ENCODE peak calls at places on chromosomes 3 and 15, in six cellular contexts. One of them, this sample, is unnamed.

GRCh38 chr15:35813573-35813972 is 267.6 kb upstream of the DPH6 start:
- DNase-seq in upper lobe of right lung: no peak
- DNase-seq in fibroblast of mammary gland: no peak
- DNase-seq in fibroblast of the aortic adventitia: no peak
- DNase-seq in cardiac muscle cell: no peak
- DNase-seq in brain microvascular endothelial cell: no peak
- DNase-seq in this sample: no peak

GRCh38 chr3:120931593-120931992 is 23.6 kb downstream of the STXBP5L start:
- DNase-seq in fibroblast of mammary gland: no peak
- DNase-seq in fibroblast of the aortic adventitia: no peak
- DNase-seq in cardiac muscle cell: no peak
- DNase-seq in brain microvascular endothelial cell: no peak
- DNase-seq in upper lobe of right lung: no peak
- DNase-seq in this sample: no peak

GRCh38 chr3:30232142-30232541 is 374.3 kb upstream of the TGFBR2 start:
- DNase-seq in brain microvascular endothelial cell: no peak
- DNase-seq in fibroblast of mammary gland: peak
- DNase-seq in cardiac muscle cell: peak
- DNase-seq in fibroblast of the aortic adventitia: peak
- DNase-seq in upper lobe of right lung: no peak
- DNase-seq in this sample: peak

GRCh38 chr15:34855397-34855796 is 60.0 kb upstream of the ACTC1 start:
- DNase-seq in fibroblast of mammary gland: peak
- DNase-seq in cardiac muscle cell: peak
- DNase-seq in upper lobe of right lung: no peak
- DNase-seq in fibroblast of the aortic adventitia: peak
- DNase-seq in brain microvascular endothelial cell: no peak
- DNase-seq in this sample: peak

GRCh38 chr15:99073008-99073714 is 31.7 kb upstream of the SYNM start:
- DNase-seq in brain microvascular endothelial cell: no peak
- DNase-seq in fibroblast of mammary gland: no peak
- DNase-seq in fibroblast of the aortic adventitia: no peak
- DNase-seq in upper lobe of right lung: peak
- DNase-seq in cardiac muscle cell: no peak
- DNase-seq in this sample: no peak

GRCh38 chr3:111874177-111874820 is 15.2 kb downstream of the PHLDB2 start:
- DNase-seq in cardiac muscle cell: no peak
- DNase-seq in fibroblast of mammary gland: peak
- DNase-seq in fibroblast of the aortic adventitia: peak
- DNase-seq in brain microvascular endothelial cell: peak
- DNase-seq in upper lobe of right lung: no peak
- DNase-seq in this sample: peak

GRCh38 chr15:74520407-74520806 is 20.6 kb upstream of the ARID3B start:
- DNase-seq in fibroblast of the aortic adventitia: no peak
- DNase-seq in brain microvascular endothelial cell: no peak
- DNase-seq in upper lobe of right lung: no peak
- DNase-seq in cardiac muscle cell: no peak
- DNase-seq in fibroblast of mammary gland: no peak
- DNase-seq in this sample: no peak

GRCh38 chr15:86063328-86064180 is 16.1 kb upstream of the AGBL1 start:
- DNase-seq in fibroblast of mammary gland: no peak
- DNase-seq in upper lobe of right lung: no peak
- DNase-seq in fibroblast of the aortic adventitia: no peak
- DNase-seq in cardiac muscle cell: no peak
- DNase-seq in brain microvascular endothelial cell: no peak
- DNase-seq in this sample: no peak

GRCh38 chr3:29281265-29282228 is 676 bp downstream of the RBMS3 start:
- DNase-seq in fibroblast of the aortic adventitia: peak
- DNase-seq in fibroblast of mammary gland: peak
- DNase-seq in upper lobe of right lung: no peak
- DNase-seq in cardiac muscle cell: peak
- DNase-seq in brain microvascular endothelial cell: peak
- DNase-seq in this sample: no peak

GRCh38 chr15:29736745-29737023 is 85.6 kb downstream of the TJP1 start:
- DNase-seq in brain microvascular endothelial cell: peak
- DNase-seq in fibroblast of mammary gland: peak
- DNase-seq in upper lobe of right lung: no peak
- DNase-seq in fibroblast of the aortic adventitia: peak
- DNase-seq in cardiac muscle cell: no peak
- DNase-seq in this sample: no peak

GRCh38 chr3:190581041-190581501 is 67.2 kb downstream of the IL1RAP start:
- DNase-seq in cardiac muscle cell: peak
- DNase-seq in upper lobe of right lung: no peak
- DNase-seq in fibroblast of mammary gland: no peak
- DNase-seq in fibroblast of the aortic adventitia: peak
- DNase-seq in brain microvascular endothelial cell: peak
- DNase-seq in this sample: no peak

GRCh38 chr3:177468331-177468730 is 271.0 kb upstream of the TBL1XR1 start:
- DNase-seq in fibroblast of the aortic adventitia: peak
- DNase-seq in upper lobe of right lung: no peak
- DNase-seq in cardiac muscle cell: peak
- DNase-seq in fibroblast of mammary gland: peak
- DNase-seq in brain microvascular endothelial cell: peak
- DNase-seq in this sample: peak

GRCh38 chr15:81002004-81002253 is 1.2 kb downstream of the TLNRD1 start:
- DNase-seq in upper lobe of right lung: no peak
- DNase-seq in brain microvascular endothelial cell: no peak
- DNase-seq in cardiac muscle cell: no peak
- DNase-seq in fibroblast of the aortic adventitia: no peak
- DNase-seq in fibroblast of mammary gland: no peak
- DNase-seq in this sample: no peak

GRCh38 chr15:57647791-57648130 is 56.1 kb downstream of the MYZAP start:
- DNase-seq in cardiac muscle cell: peak
- DNase-seq in brain microvascular endothelial cell: peak
- DNase-seq in upper lobe of right lung: no peak
- DNase-seq in fibroblast of the aortic adventitia: no peak
- DNase-seq in fibroblast of mammary gland: peak
- DNase-seq in this sample: no peak

GRCh38 chr3:64082917-64083587 is 59.8 kb upstream of the PSMD6 start:
- DNase-seq in cardiac muscle cell: peak
- DNase-seq in brain microvascular endothelial cell: no peak
- DNase-seq in fibroblast of mammary gland: no peak
- DNase-seq in upper lobe of right lung: no peak
- DNase-seq in fibroblast of the aortic adventitia: no peak
- DNase-seq in this sample: no peak

GRCh38 chr3:166195808-166196207 is 358.6 kb upstream of the BCHE start:
- DNase-seq in fibroblast of the aortic adventitia: no peak
- DNase-seq in cardiac muscle cell: no peak
- DNase-seq in fibroblast of mammary gland: no peak
- DNase-seq in brain microvascular endothelial cell: no peak
- DNase-seq in upper lobe of right lung: no peak
- DNase-seq in this sample: no peak

GRCh38 chr15:99128411-99128810 is 23.5 kb downstream of the SYNM start:
- DNase-seq in upper lobe of right lung: no peak
- DNase-seq in brain microvascular endothelial cell: no peak
- DNase-seq in cardiac muscle cell: no peak
- DNase-seq in fibroblast of mammary gland: no peak
- DNase-seq in fibroblast of the aortic adventitia: no peak
- DNase-seq in this sample: no peak

GRCh38 chr15:92898988-92899909 is 875 bp upstream of the CHD2 start:
- DNase-seq in brain microvascular endothelial cell: no peak
- DNase-seq in cardiac muscle cell: no peak
- DNase-seq in fibroblast of the aortic adventitia: no peak
- DNase-seq in upper lobe of right lung: no peak
- DNase-seq in fibroblast of mammary gland: peak
- DNase-seq in this sample: no peak

GRCh38 chr3:52679811-52680210 is 5.9 kb downstream of the PBRM1 start:
- DNase-seq in brain microvascular endothelial cell: no peak
- DNase-seq in fibroblast of the aortic adventitia: peak
- DNase-seq in upper lobe of right lung: no peak
- DNase-seq in fibroblast of mammary gland: peak
- DNase-seq in cardiac muscle cell: peak
- DNase-seq in this sample: no peak

GRCh38 chr3:71097557-71097956 is 486.0 kb downstream of the FOXP1 start:
- DNase-seq in fibroblast of the aortic adventitia: no peak
- DNase-seq in cardiac muscle cell: no peak
- DNase-seq in brain microvascular endothelial cell: no peak
- DNase-seq in upper lobe of right lung: no peak
- DNase-seq in fibroblast of mammary gland: no peak
- DNase-seq in this sample: no peak

GRCh38 chr3:186032321-186032720 is 76.6 kb downstream of the ETV5 start:
- DNase-seq in cardiac muscle cell: no peak
- DNase-seq in fibroblast of mammary gland: no peak
- DNase-seq in fibroblast of the aortic adventitia: no peak
- DNase-seq in brain microvascular endothelial cell: no peak
- DNase-seq in upper lobe of right lung: no peak
- DNase-seq in this sample: no peak

GRCh38 chr15:73607405-73607804 is 25.8 kb downstream of the NPTN start:
- DNase-seq in brain microvascular endothelial cell: no peak
- DNase-seq in cardiac muscle cell: no peak
- DNase-seq in fibroblast of mammary gland: no peak
- DNase-seq in fibroblast of the aortic adventitia: no peak
- DNase-seq in upper lobe of right lung: no peak
- DNase-seq in this sample: no peak

GRCh38 chr3:187567741-187568140 is 102.5 kb downstream of the SST start:
- DNase-seq in cardiac muscle cell: peak
- DNase-seq in fibroblast of mammary gland: peak
- DNase-seq in fibroblast of the aortic adventitia: peak
- DNase-seq in upper lobe of right lung: no peak
- DNase-seq in brain microvascular endothelial cell: peak
- DNase-seq in this sample: peak

GRCh38 chr3:197372076-197372661 is 73.8 kb upstream of the DLG1 start:
- DNase-seq in cardiac muscle cell: peak
- DNase-seq in fibroblast of mammary gland: peak
- DNase-seq in brain microvascular endothelial cell: peak
- DNase-seq in upper lobe of right lung: no peak
- DNase-seq in fibroblast of the aortic adventitia: peak
- DNase-seq in this sample: peak

GRCh38 chr15:74614744-74615312 is 808 bp upstream of the CLK3 start:
- DNase-seq in brain microvascular endothelial cell: peak
- DNase-seq in fibroblast of mammary gland: peak
- DNase-seq in upper lobe of right lung: peak
- DNase-seq in cardiac muscle cell: peak
- DNase-seq in fibroblast of the aortic adventitia: peak
- DNase-seq in this sample: no peak

GRCh38 chr3:105584351-105584790 is 217.7 kb downstream of the ALCAM start:
- DNase-seq in brain microvascular endothelial cell: no peak
- DNase-seq in cardiac muscle cell: no peak
- DNase-seq in fibroblast of mammary gland: no peak
- DNase-seq in upper lobe of right lung: no peak
- DNase-seq in fibroblast of the aortic adventitia: peak
- DNase-seq in this sample: no peak

GRCh38 chr3:34013818-34014576 is 215.6 kb downstream of the PDCD6IP start:
- DNase-seq in fibroblast of the aortic adventitia: no peak
- DNase-seq in fibroblast of mammary gland: no peak
- DNase-seq in cardiac muscle cell: no peak
- DNase-seq in brain microvascular endothelial cell: no peak
- DNase-seq in upper lobe of right lung: no peak
- DNase-seq in this sample: no peak

GRCh38 chr3:134464693-134465385 is 20.9 kb downstream of the ANAPC13 start:
- DNase-seq in upper lobe of right lung: no peak
- DNase-seq in brain microvascular endothelial cell: no peak
- DNase-seq in fibroblast of mammary gland: peak
- DNase-seq in fibroblast of the aortic adventitia: peak
- DNase-seq in cardiac muscle cell: no peak
- DNase-seq in this sample: no peak

GRCh38 chr3:32283304-32283703 is 44.8 kb downstream of the CMTM8 start:
- DNase-seq in cardiac muscle cell: peak
- DNase-seq in brain microvascular endothelial cell: peak
- DNase-seq in fibroblast of mammary gland: no peak
- DNase-seq in upper lobe of right lung: no peak
- DNase-seq in fibroblast of the aortic adventitia: no peak
- DNase-seq in this sample: no peak

GRCh38 chr3:97009427-97010019 is 195.1 kb downstream of the EPHA6 start:
- DNase-seq in brain microvascular endothelial cell: no peak
- DNase-seq in fibroblast of mammary gland: no peak
- DNase-seq in fibroblast of the aortic adventitia: no peak
- DNase-seq in cardiac muscle cell: no peak
- DNase-seq in upper lobe of right lung: no peak
- DNase-seq in this sample: no peak
- H3K4me3 ChIP-seq in brain microvascular endothelial cell: no peak
- H3K4me3 ChIP-seq in fibroblast of mammary gland: no peak
- H3K4me3 ChIP-seq in fibroblast of the aortic adventitia: no peak
- H3K4me3 ChIP-seq in cardiac muscle cell: no peak
- H3K4me3 ChIP-seq in upper lobe of right lung: no peak
- H3K4me3 ChIP-seq in this sample: no peak

DNA sequence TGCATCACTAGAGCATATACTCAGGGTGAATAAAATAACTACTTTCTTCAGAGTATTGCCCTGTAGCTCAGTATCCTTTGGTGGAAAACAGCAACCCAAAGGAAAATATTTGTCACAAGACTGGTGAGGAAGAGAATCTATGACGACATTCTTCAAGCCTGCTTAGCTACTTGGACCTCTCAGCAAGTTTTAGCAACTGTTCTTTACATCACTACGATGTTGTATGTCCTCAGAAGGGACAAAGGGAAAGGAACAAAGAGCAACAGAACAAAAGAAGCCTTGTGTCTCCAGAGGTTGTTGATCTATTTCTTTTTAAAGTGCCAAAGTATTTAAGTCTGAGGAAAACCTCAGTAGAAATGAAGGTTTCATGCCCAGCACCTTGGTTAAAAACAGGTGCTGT is 746.7 kb downstream of the NAALADL2 start:
- DNase-seq in upper lobe of right lung: no peak
- DNase-seq in fibroblast of mammary gland: no peak
- DNase-seq in cardiac muscle cell: peak
- DNase-seq in brain microvascular endothelial cell: no peak
- DNase-seq in fibroblast of the aortic adventitia: no peak
- DNase-seq in this sample: no peak
- TF ChIP-seq CTCF in upper lobe of right lung: no peak
- TF ChIP-seq CTCF in fibroblast of mammary gland: no peak
- TF ChIP-seq CTCF in cardiac muscle cell: no peak
- TF ChIP-seq CTCF in brain microvascular endothelial cell: no peak
- TF ChIP-seq CTCF in fibroblast of the aortic adventitia: no peak
- TF ChIP-seq CTCF in this sample: no peak

DNA sequence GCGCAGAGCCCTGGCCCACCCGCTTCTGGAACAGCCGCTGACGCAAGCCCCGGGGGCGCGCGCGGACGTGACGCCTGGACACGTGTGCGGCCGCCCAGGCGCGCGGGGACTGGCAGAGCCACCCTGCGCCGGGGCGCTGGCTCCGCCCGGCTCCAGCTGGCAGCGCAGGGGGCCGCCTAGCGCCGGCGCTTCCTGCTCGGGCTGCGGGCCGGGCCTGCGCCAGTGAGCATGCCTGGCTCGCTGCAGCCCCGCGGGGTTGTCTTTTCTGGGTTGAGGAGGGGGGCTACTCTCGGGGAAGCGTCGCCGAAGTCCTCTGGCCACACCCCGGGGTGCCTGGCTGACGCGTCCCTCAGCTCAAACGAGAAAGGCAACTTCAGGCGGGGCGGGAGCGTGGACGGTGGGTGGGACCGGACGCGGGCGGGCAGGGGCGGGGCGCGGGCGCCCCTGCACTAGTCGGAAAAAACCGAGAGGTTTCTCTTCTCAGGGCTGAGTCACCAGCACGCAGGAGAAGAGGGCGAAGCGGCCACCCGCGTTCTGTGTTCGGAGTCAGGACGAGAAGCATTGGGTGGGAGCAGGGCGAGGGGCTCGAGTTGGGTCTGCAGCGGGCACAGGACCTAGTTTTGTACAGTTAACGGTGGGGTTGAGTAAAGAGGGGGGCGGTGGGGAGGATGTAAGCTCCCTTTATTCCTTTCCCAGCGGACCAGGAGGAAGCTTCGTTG is at the start of gene SIAH2:
- DNase-seq in upper lobe of right lung: peak
- DNase-seq in brain microvascular endothelial cell: peak
- DNase-seq in fibroblast of the aortic adventitia: peak
- DNase-seq in cardiac muscle cell: peak
- DNase-seq in fibroblast of mammary gland: peak
- DNase-seq in this sample: peak
- H3K4me3 ChIP-seq in upper lobe of right lung: peak
- H3K4me3 ChIP-seq in brain microvascular endothelial cell: peak
- H3K4me3 ChIP-seq in fibroblast of the aortic adventitia: peak
- H3K4me3 ChIP-seq in cardiac muscle cell: peak
- H3K4me3 ChIP-seq in fibroblast of mammary gland: peak
- H3K4me3 ChIP-seq in this sample: peak

GRCh38 chr3:73768594-73769308 is 144.0 kb upstream of the PDZRN3 start:
- DNase-seq in cardiac muscle cell: peak
- DNase-seq in brain microvascular endothelial cell: no peak
- DNase-seq in fibroblast of mammary gland: peak
- DNase-seq in fibroblast of the aortic adventitia: peak
- DNase-seq in upper lobe of right lung: no peak
- DNase-seq in this sample: no peak
- TF ChIP-seq CTCF in cardiac muscle cell: peak
- TF ChIP-seq CTCF in brain microvascular endothelial cell: no peak
- TF ChIP-seq CTCF in fibroblast of mammary gland: no peak
- TF ChIP-seq CTCF in fibroblast of the aortic adventitia: no peak
- TF ChIP-seq CTCF in upper lobe of right lung: no peak
- TF ChIP-seq CTCF in this sample: no peak